ENCODE peak calls at places on chromosomes 12 and 14, in five cellular contexts. One of them, this sample, is unnamed.

GRCh38 chr12:130480887-130481286 is 143.2 kb downstream of the PIWIL1 start:
- DNase-seq in IMR-90: no peak
- DNase-seq in spleen: no peak
- DNase-seq in fibroblast of villous mesenchyme: no peak
- DNase-seq in neural crest cell: no peak
- DNase-seq in this sample: no peak

GRCh38 chr14:74988993-74989392 is 13.7 kb upstream of the EIF2B2 start:
- DNase-seq in IMR-90: no peak
- DNase-seq in spleen: no peak
- DNase-seq in fibroblast of villous mesenchyme: no peak
- DNase-seq in neural crest cell: no peak
- DNase-seq in this sample: no peak

GRCh38 chr12:108446766-108447165 is 68.3 kb upstream of the FICD start:
- DNase-seq in IMR-90: no peak
- DNase-seq in spleen: no peak
- DNase-seq in fibroblast of villous mesenchyme: peak; percentile 75
- DNase-seq in neural crest cell: no peak
- DNase-seq in this sample: no peak

GRCh38 chr12:75913502-75914110 is 118.0 kb downstream of the PHLDA1 start:
- DNase-seq in IMR-90: no peak
- DNase-seq in spleen: no peak
- DNase-seq in fibroblast of villous mesenchyme: no peak
- DNase-seq in neural crest cell: no peak
- DNase-seq in this sample: no peak

GRCh38 chr12:49703647-49704137 is 3.5 kb downstream of the FMNL3 start:
- DNase-seq in IMR-90: peak; percentile 92
- DNase-seq in spleen: no peak
- DNase-seq in fibroblast of villous mesenchyme: peak; percentile 44
- DNase-seq in neural crest cell: no peak
- DNase-seq in this sample: no peak

GRCh38 chr12:56989866-56990610 is 16.3 kb downstream of the ZBTB39 start:
- DNase-seq in IMR-90: no peak
- DNase-seq in spleen: no peak
- DNase-seq in fibroblast of villous mesenchyme: peak; percentile 61
- DNase-seq in neural crest cell: no peak
- DNase-seq in this sample: no peak

GRCh38 chr12:94710933-94711332 is 60.6 kb upstream of the TMCC3 start:
- DNase-seq in IMR-90: peak; percentile 4
- DNase-seq in spleen: no peak
- DNase-seq in fibroblast of villous mesenchyme: no peak
- DNase-seq in neural crest cell: no peak
- DNase-seq in this sample: peak; percentile 42

GRCh38 chr12:21613931-21614330 is 9.3 kb upstream of the GYS2 start:
- DNase-seq in IMR-90: no peak
- DNase-seq in spleen: no peak
- DNase-seq in fibroblast of villous mesenchyme: peak; percentile 55
- DNase-seq in neural crest cell: no peak
- DNase-seq in this sample: no peak

GRCh38 chr12:87679262-87679661 is 349.9 kb downstream of the C12orf50 start:
- DNase-seq in IMR-90: peak; percentile 5
- DNase-seq in spleen: no peak
- DNase-seq in fibroblast of villous mesenchyme: no peak
- DNase-seq in neural crest cell: no peak
- DNase-seq in this sample: no peak

GRCh38 chr14:21066882-21067502 is 3.1 kb upstream of the ARHGEF40 start:
- DNase-seq in IMR-90: no peak
- DNase-seq in spleen: no peak
- DNase-seq in fibroblast of villous mesenchyme: no peak
- DNase-seq in neural crest cell: no peak
- DNase-seq in this sample: no peak
- TF ChIP-seq CTCF in IMR-90: peak; percentile 26
- TF ChIP-seq CTCF in spleen: peak; percentile 9
- TF ChIP-seq CTCF in fibroblast of villous mesenchyme: peak; percentile 29
- TF ChIP-seq CTCF in neural crest cell: peak; percentile 42
- TF ChIP-seq CTCF in this sample: no peak

GRCh38 chr12:69266045-69266635 is 26.8 kb downstream of the CPSF6 start:
- DNase-seq in IMR-90: peak; percentile 86
- DNase-seq in spleen: no peak
- DNase-seq in fibroblast of villous mesenchyme: peak; percentile 73
- DNase-seq in neural crest cell: no peak
- DNase-seq in this sample: no peak

GRCh38 chr12:69258655-69259054 is 19.3 kb downstream of the CPSF6 start:
- DNase-seq in IMR-90: no peak
- DNase-seq in spleen: no peak
- DNase-seq in fibroblast of villous mesenchyme: no peak
- DNase-seq in neural crest cell: no peak
- DNase-seq in this sample: no peak

GRCh38 chr12:69265205-69265604 is 25.8 kb downstream of the CPSF6 start:
- DNase-seq in IMR-90: no peak
- DNase-seq in spleen: no peak
- DNase-seq in fibroblast of villous mesenchyme: no peak
- DNase-seq in neural crest cell: no peak
- DNase-seq in this sample: no peak

DNA sequence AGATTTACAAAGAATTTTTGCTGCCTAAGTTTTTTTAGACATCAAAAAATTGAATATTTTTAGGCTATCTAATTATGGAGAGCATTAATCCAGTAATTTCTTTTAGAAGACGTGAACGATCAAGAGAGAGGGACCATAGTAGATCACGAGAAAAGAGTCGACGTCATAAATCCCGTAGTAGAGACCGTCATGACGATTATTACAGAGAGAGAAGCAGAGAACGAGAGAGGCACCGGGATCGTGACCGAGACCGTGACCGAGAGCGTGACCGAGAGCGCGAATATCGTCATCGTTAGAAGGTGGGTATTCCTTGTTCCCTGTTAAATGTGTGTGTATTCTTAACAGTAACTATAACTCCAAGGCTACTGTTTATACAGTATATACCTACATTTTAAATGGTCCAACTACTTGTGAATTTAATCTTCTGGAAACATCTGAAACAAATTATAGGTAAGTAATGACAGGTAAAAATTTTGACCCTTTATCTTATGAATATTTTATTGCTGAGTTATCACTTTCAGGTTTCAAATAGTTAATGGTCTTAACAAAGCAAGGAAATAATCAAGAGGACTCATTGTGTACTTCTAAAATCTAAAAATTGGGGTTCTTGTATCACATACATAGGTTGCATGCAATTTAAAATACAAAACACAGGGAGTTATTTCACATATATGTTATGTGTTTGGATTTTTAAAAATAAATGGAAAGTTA is 23.1 kb downstream of the CPSF6 start:
- DNase-seq in IMR-90: no peak
- DNase-seq in spleen: no peak
- DNase-seq in fibroblast of villous mesenchyme: no peak
- DNase-seq in neural crest cell: no peak
- DNase-seq in this sample: no peak
- TF ChIP-seq CTCF in IMR-90: no peak
- TF ChIP-seq CTCF in spleen: no peak
- TF ChIP-seq CTCF in fibroblast of villous mesenchyme: no peak
- TF ChIP-seq CTCF in neural crest cell: no peak
- TF ChIP-seq CTCF in this sample: no peak

DNA sequence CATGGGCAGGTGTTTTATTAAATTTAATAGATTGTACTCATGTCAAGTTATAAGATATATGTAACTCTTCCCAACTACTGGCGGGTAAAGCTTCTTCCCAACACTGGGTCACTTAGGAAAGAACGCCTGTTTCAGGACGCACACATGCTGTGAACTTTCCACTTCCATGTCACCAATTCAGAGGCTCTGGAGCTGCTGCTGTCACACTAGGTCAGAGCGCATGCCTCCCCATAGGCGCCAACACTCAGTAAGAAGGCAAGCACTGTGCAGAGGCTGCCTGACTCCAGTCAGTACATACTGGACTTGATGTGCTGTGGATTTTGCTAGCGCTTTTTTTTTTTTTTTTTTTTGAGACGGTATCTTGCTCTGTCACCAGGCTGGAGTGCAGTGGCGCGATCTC is 17.2 kb downstream of the SLC15A4 start:
- DNase-seq in IMR-90: no peak
- DNase-seq in spleen: no peak
- DNase-seq in fibroblast of villous mesenchyme: no peak
- DNase-seq in neural crest cell: no peak
- DNase-seq in this sample: no peak
- TF ChIP-seq CTCF in IMR-90: no peak
- TF ChIP-seq CTCF in spleen: no peak
- TF ChIP-seq CTCF in fibroblast of villous mesenchyme: no peak
- TF ChIP-seq CTCF in neural crest cell: no peak
- TF ChIP-seq CTCF in this sample: no peak

DNA sequence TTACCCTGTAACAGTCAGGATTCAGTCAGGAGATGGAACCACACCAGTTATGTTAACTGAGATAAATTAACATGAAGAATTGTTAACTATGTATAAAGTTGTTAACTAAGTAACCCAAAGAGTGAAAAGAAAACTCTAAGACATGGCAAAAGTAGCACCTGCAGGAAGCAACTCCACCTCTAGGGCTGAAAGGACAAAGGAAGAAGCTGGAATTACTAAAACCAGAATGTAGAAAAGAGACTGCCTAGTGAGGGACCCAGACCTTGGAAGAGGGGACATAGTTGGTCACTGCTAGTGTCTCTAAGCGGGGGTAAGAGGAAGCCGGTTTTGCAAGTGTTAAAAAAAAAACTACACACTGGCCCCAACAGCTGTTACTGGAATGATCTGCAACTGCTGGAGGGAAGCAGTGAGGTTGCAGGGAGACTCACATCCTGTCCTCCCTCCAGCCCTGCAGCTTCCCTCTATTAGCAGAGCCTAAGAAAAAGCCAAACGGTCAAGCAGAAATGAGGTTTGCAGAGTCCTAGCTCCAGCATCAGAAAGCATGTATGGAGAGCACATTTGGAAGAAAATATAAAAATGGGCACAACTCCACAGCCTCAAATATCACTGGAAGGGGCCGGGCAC is 39.7 kb downstream of the GPR135 start:
- DNase-seq in IMR-90: peak; percentile 57
- DNase-seq in spleen: no peak
- DNase-seq in fibroblast of villous mesenchyme: peak; percentile 39
- DNase-seq in neural crest cell: no peak
- DNase-seq in this sample: no peak
- TF ChIP-seq CTCF in IMR-90: no peak
- TF ChIP-seq CTCF in spleen: no peak
- TF ChIP-seq CTCF in fibroblast of villous mesenchyme: peak; percentile 35
- TF ChIP-seq CTCF in neural crest cell: peak; percentile 27
- TF ChIP-seq CTCF in this sample: no peak

DNA sequence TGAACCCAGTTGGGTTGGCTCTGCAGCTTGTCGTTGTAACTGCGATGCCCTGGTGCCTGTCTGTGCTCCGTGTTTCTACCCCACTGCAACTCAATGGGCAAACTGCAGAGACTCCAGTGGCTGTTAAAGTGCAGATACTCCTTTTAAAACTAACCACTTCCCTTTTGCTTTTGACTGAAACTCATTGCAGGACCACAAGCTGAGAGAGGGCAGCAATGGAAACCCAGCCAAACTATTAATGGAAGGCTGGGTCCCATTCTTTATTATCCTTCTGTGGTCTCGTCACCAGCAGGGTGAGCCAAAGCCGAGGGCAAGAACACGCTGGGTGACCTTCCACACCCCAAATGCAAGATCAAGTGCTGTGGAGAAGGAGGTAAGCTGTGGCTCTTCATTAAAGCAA is 910.4 kb downstream of the VRK1 start:
- DNase-seq in IMR-90: no peak
- DNase-seq in spleen: no peak
- DNase-seq in fibroblast of villous mesenchyme: no peak
- DNase-seq in neural crest cell: no peak
- DNase-seq in this sample: no peak
- TF ChIP-seq CTCF in IMR-90: no peak
- TF ChIP-seq CTCF in spleen: no peak
- TF ChIP-seq CTCF in fibroblast of villous mesenchyme: no peak
- TF ChIP-seq CTCF in neural crest cell: no peak
- TF ChIP-seq CTCF in this sample: no peak

GRCh38 chr14:71221119-71221518 is 313.9 kb downstream of the PCNX1 start:
- DNase-seq in IMR-90: no peak
- DNase-seq in spleen: no peak
- DNase-seq in fibroblast of villous mesenchyme: no peak
- DNase-seq in neural crest cell: no peak
- DNase-seq in this sample: no peak
- TF ChIP-seq CTCF in IMR-90: no peak
- TF ChIP-seq CTCF in spleen: no peak
- TF ChIP-seq CTCF in fibroblast of villous mesenchyme: no peak
- TF ChIP-seq CTCF in neural crest cell: no peak
- TF ChIP-seq CTCF in this sample: no peak